ENCODE peak calls at places on chromosomes 12 and 14, in ten cellular contexts. Z, Q, X, Y, R, D, K, S, L and W are unnamed samples.

GRCh38 chr14:69133206-69134125 is 19.5 kb downstream of the DCAF5 start:
- DNase-seq in Q (no peak), Z (no peak), K (peak; percentile 84), L (peak; percentile 30), D (no peak), Y (peak; percentile 6), X (no peak), S (no peak), R (no peak), W (no peak)

GRCh38 chr14:101564444-101564776 is 3.1 kb downstream of the DIO3 start:
- DNase-seq in Y (no peak), D (no peak), S (no peak), L (no peak), X (no peak), K (no peak), Q (no peak), R (no peak), Z (no peak), W (no peak)

GRCh38 chr14:57754558-57754957 is 111.3 kb downstream of the SLC35F4 start:
- DNase-seq in R (no peak), Y (no peak), Q (no peak), L (no peak), X (no peak), K (no peak), D (no peak), Z (no peak), S (no peak), W (no peak)

GRCh38 chr14:80003138-80003537 is 208.2 kb downstream of the DIO2 start:
- DNase-seq in Y (peak; percentile 25), Z (peak; percentile 33), S (no peak), L (no peak), D (no peak), R (no peak), Q (no peak), X (no peak), K (no peak), W (no peak)

GRCh38 chr12:39072658-39073057 is 167.3 kb upstream of the CPNE8 start:
- DNase-seq in Q (no peak), L (no peak), S (no peak), X (no peak), Z (no peak), K (no peak), Y (no peak), D (no peak), R (no peak), W (no peak)

GRCh38 chr12:122133192-122133950 is 40.6 kb downstream of the IL31 start:
- DNase-seq in Z (no peak), D (peak; percentile 56), R (no peak), K (no peak), L (no peak), X (no peak), S (peak; percentile 73), Q (no peak), Y (no peak), W (no peak)

GRCh38 chr12:86660488-86661171 is 404.4 kb upstream of the MGAT4C start:
- DNase-seq in R (no peak), Y (no peak), K (peak; percentile 49), S (no peak), X (no peak), Q (no peak), L (no peak), Z (no peak), D (no peak), W (no peak)

GRCh38 chr12:1498199-1498740 is 96.1 kb downstream of the FBXL14 start:
- DNase-seq in S (no peak), Z (no peak), L (no peak), Y (no peak), D (no peak), X (no peak), K (no peak), Q (no peak), R (no peak), W (no peak)

GRCh38 chr14:75123991-75124390 is 2.9 kb downstream of the NEK9 start:
- DNase-seq in Q (no peak), Z (no peak), R (peak; percentile 23), D (no peak), K (peak; percentile 91), L (peak; percentile 8), S (no peak), Y (no peak), X (no peak), W (no peak)

GRCh38 chr12:110647669-110648068 is 33.7 kb downstream of the TCTN1 start:
- DNase-seq in Q (no peak), L (peak; percentile 53), Z (no peak), K (no peak), R (peak; percentile 61), Y (no peak), S (no peak), X (no peak), D (no peak), W (no peak)

GRCh38 chr12:93198086-93198485 is 179.6 kb upstream of the NUDT4 start:
- DNase-seq in K (peak; percentile 59), X (no peak), Q (no peak), R (no peak), S (no peak), Y (no peak), Z (no peak), L (no peak), D (no peak), W (no peak)

GRCh38 chr12:51217133-51217967 is 512 bp downstream of the POU6F1 start:
- DNase-seq in Y (peak; percentile 70), S (peak; percentile 65), K (peak; percentile 15), Z (no peak), L (peak; percentile 49), X (peak; percentile 23), R (peak; percentile 65), D (peak; percentile 84), Q (peak; percentile 52), W (peak; percentile 6)

GRCh38 chr14:69118313-69118712 is 34.6 kb downstream of the DCAF5 start:
- DNase-seq in S (no peak), Z (no peak), Y (no peak), R (no peak), L (no peak), D (no peak), Q (no peak), K (no peak), X (no peak), W (no peak)

GRCh38 chr12:1605129-1606020 is 11.0 kb upstream of the FBXL14 start:
- DNase-seq in L (peak; percentile 41), R (peak; percentile 88), Y (peak; percentile 89), K (peak; percentile 88), D (peak; percentile 86), Q (peak; percentile 89), Z (peak; percentile 49), S (peak; percentile 85), X (peak; percentile 42), W (peak; percentile 19)

GRCh38 chr14:39023939-39024871 is 78.8 kb downstream of the SEC23A start:
- DNase-seq in S (no peak), R (no peak), K (no peak), D (no peak), Z (no peak), L (no peak), Y (peak; percentile 69), X (no peak), Q (no peak), W (no peak)

GRCh38 chr14:26394114-26394855 is 203.5 kb downstream of the NOVA1 start:
- DNase-seq in K (peak; percentile 69), D (no peak), X (no peak), R (no peak), Q (no peak), Y (peak; percentile 15), Z (no peak), S (peak; percentile 43), L (no peak), W (no peak)

GRCh38 chr12:122147514-122148290 is 26.3 kb downstream of the IL31 start:
- DNase-seq in Q (no peak), S (no peak), L (no peak), Z (no peak), X (no peak), R (no peak), D (no peak), K (no peak), Y (no peak), W (no peak)

GRCh38 chr12:31732926-31733548 is 4.2 kb upstream of the AMN1 start:
- DNase-seq in R (peak; percentile 79), S (peak; percentile 88), K (peak; percentile 84), Q (no peak), Z (no peak), Y (peak; percentile 66), X (no peak), D (no peak), L (peak; percentile 71), W (no peak)

GRCh38 chr14:27938392-27938791 is 828.2 kb upstream of the FOXG1 start:
- DNase-seq in K (no peak), Q (no peak), S (no peak), X (no peak), Z (no peak), D (no peak), Y (no peak), R (no peak), L (no peak), W (no peak)

GRCh38 chr12:50458606-50459005 is 46.2 kb upstream of the DIP2B start:
- DNase-seq in Z (no peak), K (peak; percentile 25), Y (no peak), D (no peak), Q (no peak), S (no peak), R (no peak), L (no peak), X (no peak), W (no peak)

GRCh38 chr14:104080557-104081492 is 4.7 kb upstream of the ASPG start:
- DNase-seq in R (no peak), Z (no peak), X (no peak), Y (no peak), L (no peak), Q (peak; percentile 87), D (peak; percentile 53), S (no peak), K (no peak), W (no peak)

GRCh38 chr12:127078577-127079350 is 1188.2 kb upstream of the TMEM132C start:
- DNase-seq in Z (no peak), L (no peak), D (no peak), R (no peak), S (no peak), K (no peak), Q (no peak), Y (no peak), X (no peak), W (no peak)

GRCh38 chr14:101072945-101073597 is 169.5 kb upstream of the RTL1 start:
- DNase-seq in K (peak; percentile 95), D (no peak), Y (peak; percentile 62), L (peak; percentile 14), X (no peak), Z (peak; percentile 88), R (peak; percentile 44), S (peak; percentile 80), Q (peak; percentile 75), W (no peak)

GRCh38 chr12:132640936-132641335 is 22.4 kb downstream of the P2RX2 start:
- DNase-seq in D (no peak), X (no peak), Z (no peak), L (no peak), Q (no peak), S (no peak), K (no peak), Y (no peak), R (no peak), W (no peak)

GRCh38 chr14:74875941-74876913 is at the start of gene PROX2:
- DNase-seq in S (peak; percentile 29), L (peak; percentile 36), Y (no peak), D (no peak), R (no peak), K (no peak), Q (no peak), X (peak; percentile 11), Z (no peak), W (no peak)

GRCh38 chr12:50555471-50555885 is 50.7 kb downstream of the DIP2B start:
- DNase-seq in Z (no peak), Y (no peak), K (no peak), Q (no peak), R (no peak), S (no peak), D (no peak), L (peak; percentile 42), X (no peak), W (no peak)

GRCh38 chr12:3989218-3989550 is 116.0 kb upstream of the PARP11 start:
- DNase-seq in L (no peak), D (no peak), R (no peak), Q (no peak), Z (no peak), X (no peak), S (no peak), Y (no peak), K (no peak), W (no peak)

GRCh38 chr14:71594828-71595227 is 337.4 kb upstream of the RGS6 start:
- DNase-seq in K (no peak), S (no peak), Z (no peak), R (no peak), X (no peak), Q (no peak), D (peak; percentile 52), Y (no peak), L (peak; percentile 7), W (no peak)